ENCODE peak calls at places on chromosomes 12 and 14, in six cellular contexts. L is T-helper 1 cell, F is SW 1271, Z is progenitor cell of endocrine pancreas, X is fibroblast of villous mesenchyme, M is ELF-1. E is an unnamed sample.

GRCh38 chr14:81096656-81097055 is 124.1 kb downstream of the GTF2A1 start:
- DNase-seq in L (no peak), F (no peak), Z (no peak), X (no peak), M (no peak), E (no peak)

GRCh38 chr14:35158491-35158890 is 36.1 kb downstream of the PRORP start:
- DNase-seq in L (no peak), F (no peak), Z (no peak), X (no peak), M (no peak), E (peak)

GRCh38 chr14:65100905-65101541 is 1.3 kb downstream of the MAX start:
- DNase-seq in L (no peak), F (no peak), Z (no peak), X (peak), M (no peak), E (peak)

GRCh38 chr14:47240755-47241437 is 434.5 kb downstream of the MDGA2 start:
- DNase-seq in L (no peak), F (no peak), Z (no peak), X (no peak), M (peak), E (peak)

GRCh38 chr12:49632986-49633702 is 9.8 kb downstream of the PRPF40B start:
- DNase-seq in L (no peak), F (no peak), Z (no peak), X (no peak), M (no peak), E (no peak)

GRCh38 chr12:53062011-53062961 is 12.4 kb downstream of the TNS2 start:
- DNase-seq in L (no peak), F (no peak), Z (no peak), X (no peak), M (no peak), E (no peak)

GRCh38 chr12:116459921-116460666 is 99.1 kb upstream of the MAP1LC3B2 start:
- DNase-seq in L (no peak), F (no peak), Z (no peak), X (peak), M (peak), E (no peak)

GRCh38 chr12:100920493-100920892 is 125.9 kb downstream of the ANO4 start:
- DNase-seq in L (no peak), F (no peak), Z (no peak), X (no peak), M (no peak), E (peak)

GRCh38 chr12:3658327-3659163 is 94.4 kb downstream of the CRACR2A start:
- DNase-seq in L (no peak), F (no peak), Z (peak), X (peak), M (no peak), E (peak)

GRCh38 chr12:43210437-43211197 is 341.4 kb downstream of the ADAMTS20 start:
- DNase-seq in L (no peak), F (no peak), Z (no peak), X (peak), M (peak), E (no peak)

GRCh38 chr14:92461891-92462290 is 51.7 kb upstream of the RIN3 start:
- DNase-seq in L (no peak), F (no peak), Z (no peak), X (no peak), M (no peak), E (no peak)

GRCh38 chr14:85764809-85765208 is 234.9 kb downstream of the FLRT2 start:
- DNase-seq in L (no peak), F (no peak), Z (no peak), X (peak), M (no peak), E (no peak)

GRCh38 chr12:113891167-113891692 is 74.9 kb downstream of the RBM19 start:
- DNase-seq in L (no peak), F (no peak), Z (no peak), X (no peak), M (peak), E (no peak)

GRCh38 chr14:104109731-104110361 is 24.3 kb downstream of the ASPG start:
- DNase-seq in L (no peak), F (no peak), Z (no peak), X (no peak), M (no peak), E (no peak)

GRCh38 chr12:75953312-75953906 is 78.2 kb downstream of the PHLDA1 start:
- DNase-seq in L (no peak), F (no peak), Z (no peak), X (peak), M (no peak), E (no peak)

GRCh38 chr14:36086629-36087380 is 89.7 kb downstream of the PTCSC3 start:
- DNase-seq in L (no peak), F (no peak), Z (no peak), X (no peak), M (no peak), E (no peak)

GRCh38 chr12:132524405-132524804 is 34.5 kb downstream of the FBRSL1 start:
- DNase-seq in L (no peak), F (no peak), Z (no peak), X (peak), M (peak), E (no peak)

GRCh38 chr14:64444984-64445845 is 20.1 kb upstream of the AKAP5 start:
- DNase-seq in L (peak), F (peak), Z (no peak), X (peak), M (no peak), E (peak)

GRCh38 chr14:71322660-71323250 is 415.5 kb downstream of the PCNX1 start:
- DNase-seq in L (no peak), F (peak), Z (no peak), X (peak), M (no peak), E (peak)

GRCh38 chr12:98403936-98404335 is 111.5 kb upstream of the TMPO start:
- DNase-seq in L (no peak), F (no peak), Z (no peak), X (no peak), M (no peak), E (no peak)

GRCh38 chr14:23413681-23414080 is 5.6 kb upstream of the MYH6 start:
- DNase-seq in L (no peak), F (no peak), Z (no peak), X (no peak), M (no peak), E (no peak)

GRCh38 chr14:105602799-105603763 is 76.7 kb downstream of the TMEM121 start:
- DNase-seq in L (no peak), F (no peak), Z (no peak), X (no peak), M (peak), E (no peak)

GRCh38 chr14:69331206-69331605 is 66.9 kb downstream of the ERH start:
- DNase-seq in L (no peak), F (no peak), Z (no peak), X (no peak), M (no peak), E (no peak)

GRCh38 chr14:76863724-76864407 is 37.7 kb downstream of the LRRC74A start:
- DNase-seq in L (no peak), F (no peak), Z (no peak), X (no peak), M (peak), E (no peak)

GRCh38 chr14:34583525-34583924 is 44.0 kb upstream of the EAPP start:
- DNase-seq in L (no peak), F (no peak), Z (no peak), X (no peak), M (no peak), E (no peak)

GRCh38 chr14:61526405-61527312 is 168.7 kb upstream of the HIF1A start:
- DNase-seq in L (no peak), F (no peak), Z (no peak), X (no peak), M (peak), E (no peak)

GRCh38 chr14:104898195-104898558 is 26.5 kb upstream of the PLD4 start:
- DNase-seq in L (no peak), F (no peak), Z (no peak), X (no peak), M (no peak), E (no peak)

GRCh38 chr14:37824936-37825698 is 229.7 kb downstream of the TTC6 start:
- DNase-seq in L (no peak), F (no peak), Z (no peak), X (no peak), M (no peak), E (no peak)

GRCh38 chr14:56798447-56799326 is 11.6 kb downstream of the OTX2 start:
- DNase-seq in L (no peak), F (no peak), Z (no peak), X (no peak), M (peak), E (peak)

GRCh38 chr14:77320238-77320935 is at the start of gene POMT2:
- DNase-seq in L (peak), F (peak), Z (peak), X (peak), M (peak), E (peak)

GRCh38 chr12:130632582-130633174 is 83.4 kb downstream of the RIMBP2 start:
- DNase-seq in L (no peak), F (no peak), Z (no peak), X (no peak), M (no peak), E (no peak)